ENCODE peak calls at places on chromosomes 3 and 15, in eight cellular contexts. G is hepatic stellate cell; C is T-helper 9 cell; N is GM13977; E is DMS 273 treated with DMSO at 0.1 percent for 48 hours; S is cardiac fibroblast; J is stimulated activated CD4-positive, alpha-beta T cell treated with anti-CD3 and anti-CD28 coated beads, Interleukin-4, amount 100 ng/mL, for 4 hours; Q is GM03348. T is an unnamed sample.

GRCh38 chr3:138297059-138297607 is 32.5 kb downstream of the NME9 start:
- DNase-seq in G (no peak), C (no peak), S (no peak), N (no peak), Q (no peak), J (no peak), E (no peak), T (no peak)

GRCh38 chr3:140677764-140678163 is at the start of gene TRIM42:
- DNase-seq in Q (no peak), E (no peak), J (no peak), S (no peak), N (no peak), C (no peak), G (no peak), T (no peak)

GRCh38 chr3:152183473-152183872 is 85.3 kb upstream of the MBNL1 start:
- DNase-seq in S (peak), E (peak), N (no peak), G (no peak), Q (no peak), C (peak), J (peak), T (peak)

GRCh38 chr3:120155108-120155507 is 60.9 kb upstream of the GSK3B start:
- DNase-seq in Q (no peak), G (no peak), J (no peak), C (no peak), N (no peak), E (no peak), S (no peak), T (no peak)

GRCh38 chr3:141680620-141681389 is 57.3 kb upstream of the RNF7 start:
- DNase-seq in S (peak), E (no peak), Q (peak), C (no peak), N (no peak), J (no peak), G (peak), T (no peak)

GRCh38 chr3:151863611-151864010 is 9.8 kb upstream of the SUCNR1 start:
- DNase-seq in J (no peak), Q (no peak), G (no peak), C (no peak), E (no peak), S (peak), N (no peak), T (no peak)

GRCh38 chr15:38690737-38691332 is 126.2 kb upstream of the RASGRP1 start:
- DNase-seq in Q (peak), C (peak), G (peak), E (no peak), N (peak), J (peak), S (peak), T (peak)

GRCh38 chr3:151216641-151217040 is 13.6 kb upstream of the GPR171 start:
- DNase-seq in Q (peak), E (no peak), C (no peak), S (peak), J (no peak), G (peak), N (no peak), T (no peak)

GRCh38 chr15:77027111-77027696 is 32.3 kb downstream of the PSTPIP1 start:
- DNase-seq in S (no peak), N (no peak), Q (no peak), E (no peak), C (no peak), J (no peak), G (no peak), T (no peak)

GRCh38 chr3:3015472-3016089 is 94.6 kb downstream of the IL5RA start:
- DNase-seq in C (no peak), N (peak), S (peak), J (no peak), E (no peak), Q (no peak), G (no peak), T (peak)

GRCh38 chr15:81338422-81339007 is 14.6 kb upstream of the STARD5 start:
- DNase-seq in C (no peak), Q (peak), J (no peak), N (no peak), S (peak), G (peak), E (no peak), T (no peak)

GRCh38 chr15:48031466-48031865 is 89.3 kb upstream of the SLC24A5 start:
- DNase-seq in C (no peak), S (no peak), J (no peak), N (no peak), G (no peak), E (no peak), Q (no peak), T (no peak)

GRCh38 chr3:174068035-174068434 is 670.5 kb downstream of the NLGN1 start:
- DNase-seq in E (no peak), S (no peak), N (no peak), C (no peak), Q (no peak), J (no peak), G (no peak), T (no peak)

GRCh38 chr3:41029356-41029755 is 169.9 kb upstream of the CTNNB1 start:
- DNase-seq in C (no peak), G (no peak), S (peak), J (no peak), N (no peak), E (no peak), Q (no peak), T (no peak)

GRCh38 chr3:10982782-10983181 is 9.8 kb upstream of the SLC6A1 start:
- DNase-seq in N (no peak), Q (no peak), S (no peak), E (no peak), C (no peak), G (no peak), J (no peak), T (no peak)

GRCh38 chr3:128794067-128794768 is 68.2 kb downstream of the RAB7A start:
- DNase-seq in G (peak), Q (peak), C (no peak), E (no peak), J (no peak), S (peak), N (no peak), T (no peak)

GRCh38 chr3:176953106-176954080 is 243.9 kb downstream of the TBL1XR1 start:
- DNase-seq in J (no peak), Q (peak), G (peak), S (peak), E (no peak), C (no peak), N (no peak), T (no peak)

GRCh38 chr3:27728195-27729087 is 6.3 kb upstream of the EOMES start:
- DNase-seq in E (no peak), N (no peak), G (no peak), S (no peak), Q (no peak), C (no peak), J (no peak), T (no peak)

GRCh38 chr3:143897558-143898305 is 49.5 kb upstream of the SLC9A9 start:
- DNase-seq in S (peak), G (peak), Q (peak), E (no peak), N (no peak), C (no peak), J (no peak), T (peak)

GRCh38 chr3:78589778-78590177 is 1178.0 kb downstream of the ROBO1 start:
- DNase-seq in G (no peak), C (no peak), Q (no peak), J (no peak), E (no peak), S (no peak), N (no peak), T (no peak)

GRCh38 chr15:62223020-62223419 is 57.9 kb upstream of the C2CD4B start:
- DNase-seq in N (no peak), J (no peak), Q (no peak), E (no peak), S (no peak), C (no peak), G (no peak), T (no peak)

GRCh38 chr3:81998139-81998755 is 236.8 kb upstream of the GBE1 start:
- DNase-seq in G (no peak), Q (no peak), S (peak), C (no peak), E (no peak), J (no peak), N (no peak), T (peak)

GRCh38 chr3:69998759-69999158 is 774 bp upstream of the SAMMSON start:
- DNase-seq in Q (no peak), C (no peak), E (no peak), N (no peak), S (no peak), G (peak), J (no peak), T (no peak)

GRCh38 chr3:188400494-188401243 is 246.7 kb downstream of the LPP start:
- DNase-seq in S (no peak), G (no peak), C (no peak), N (peak), J (no peak), E (no peak), Q (no peak), T (no peak)

GRCh38 chr3:77459926-77460325 is 420.0 kb downstream of the ROBO2 start:
- DNase-seq in J (no peak), C (no peak), G (no peak), Q (no peak), S (no peak), E (no peak), N (no peak), T (no peak)

GRCh38 chr3:65946438-65946837 is 92.3 kb downstream of the MAGI1 start:
- DNase-seq in C (no peak), J (no peak), E (no peak), G (no peak), Q (no peak), S (peak), N (no peak), T (no peak)

GRCh38 chr15:78237146-78237545 is 2.8 kb upstream of the ACSBG1 start:
- DNase-seq in S (no peak), C (no peak), Q (no peak), E (no peak), J (no peak), N (no peak), G (no peak), T (no peak)

GRCh38 chr3:179735321-179735720 is 82.5 kb downstream of the USP13 start:
- DNase-seq in Q (no peak), G (no peak), N (no peak), E (no peak), J (no peak), C (no peak), S (no peak), T (no peak)

GRCh38 chr3:50251220-50251619 is 15.2 kb downstream of the GNAI2 start:
- DNase-seq in J (peak), E (no peak), S (peak), C (no peak), Q (peak), N (no peak), G (peak), T (no peak)

GRCh38 chr15:55916666-55917409 is 76.6 kb downstream of the NEDD4 start:
- DNase-seq in G (no peak), E (no peak), N (no peak), S (peak), J (no peak), C (no peak), Q (peak), T (no peak)

GRCh38 chr3:156675744-156676466 is 1.5 kb downstream of the TIPARP start:
- DNase-seq in J (no peak), C (peak), N (peak), S (peak), Q (peak), E (peak), G (no peak), T (peak)

GRCh38 chr15:72809329-72809728 is 25.8 kb upstream of the ADPGK start:
- DNase-seq in Q (no peak), J (no peak), G (no peak), E (no peak), S (no peak), C (no peak), N (no peak), T (no peak)

GRCh38 chr3:127233371-127233770 is 40.4 kb downstream of the PRR23E start:
- DNase-seq in E (no peak), J (no peak), S (no peak), C (no peak), Q (no peak), G (no peak), N (peak), T (no peak)

GRCh38 chr3:33940736-33941135 is 142.3 kb downstream of the PDCD6IP start:
- DNase-seq in Q (no peak), E (no peak), G (no peak), S (no peak), N (no peak), J (no peak), C (no peak), T (peak)

GRCh38 chr3:153373571-153373970 is 211.5 kb downstream of the RAP2B start:
- DNase-seq in E (no peak), N (no peak), G (no peak), J (no peak), Q (no peak), S (peak), C (no peak), T (no peak)

GRCh38 chr3:161851941-161852566 is 355.4 kb downstream of the OTOL1 start:
- DNase-seq in E (no peak), J (peak), S (peak), C (no peak), G (peak), N (peak), Q (peak), T (no peak)

T was measured in foreskin melanocyte.